ENCODE peak calls at places on chromosomes 16 and 17, in four cellular contexts. E is IMR-90, T is H9, G is H1. B is an unnamed sample.

GRCh38 chr17:80214878-80215210 is 5.3 kb downstream of the SGSH start:
- DNase-seq in E (no peak), T (no peak), G (no peak), B (no peak)

GRCh38 chr16:35325936-35326335 is 1866.5 kb downstream of the TP53TG3F start:
- DNase-seq in E (no peak), T (no peak), G (no peak), B (no peak)

GRCh38 chr17:48804936-48805411 is 12.1 kb downstream of the TTLL6 start:
- DNase-seq in E (peak), T (peak), G (peak), B (peak)

GRCh38 chr16:11725457-11725856 is 17.2 kb downstream of the TXNDC11 start:
- DNase-seq in E (peak), T (no peak), G (no peak), B (no peak)

GRCh38 chr17:2321399-2321798 is 14.9 kb downstream of the TSR1 start:
- DNase-seq in E (no peak), T (no peak), G (no peak), B (no peak)

GRCh38 chr16:29729116-29729521 is 16.7 kb downstream of the C16orf54 start:
- DNase-seq in E (peak), T (no peak), G (no peak), B (peak)

GRCh38 chr16:4101421-4102275 is 14.6 kb downstream of the ADCY9 start:
- DNase-seq in E (no peak), T (no peak), G (no peak), B (no peak)

GRCh38 chr17:47941246-47941997 is at the start of gene PNPO:
- DNase-seq in E (peak), T (peak), G (peak), B (peak)

GRCh38 chr16:88320947-88321634 is 61.7 kb upstream of the ZNF469 start:
- DNase-seq in E (no peak), T (no peak), G (no peak), B (peak)

GRCh38 chr16:9007177-9007794 is 43.6 kb upstream of the USP7 start:
- DNase-seq in E (peak), T (no peak), G (no peak), B (no peak)

GRCh38 chr16:30603945-30604315 is 6.3 kb downstream of the ZNF689 start:
- DNase-seq in E (no peak), T (no peak), G (no peak), B (no peak)

GRCh38 chr16:175145-175949 is 1.1 kb upstream of the HBA1 start:
- DNase-seq in E (no peak), T (no peak), G (no peak), B (no peak)

GRCh38 chr17:29089601-29090044 is 46.7 kb downstream of the PIPOX start:
- DNase-seq in E (no peak), T (no peak), G (no peak), B (no peak)

GRCh38 chr16:11312718-11313492 is 31.8 kb upstream of the PRM1 start:
- DNase-seq in E (peak), T (peak), G (no peak), B (peak)

GRCh38 chr17:75124041-75124818 is 7.3 kb downstream of the NT5C start:
- DNase-seq in E (peak), T (no peak), G (no peak), B (no peak)

GRCh38 chr16:86748643-86749042 is 170.3 kb downstream of the FOXL1 start:
- DNase-seq in E (no peak), T (no peak), G (no peak), B (no peak)

GRCh38 chr17:36889955-36890354 is 47.3 kb upstream of the LHX1 start:
- DNase-seq in E (no peak), T (no peak), G (no peak), B (no peak)

GRCh38 chr17:1455291-1455747 is 713 bp downstream of the CRK start:
- DNase-seq in E (peak), T (peak), G (peak), B (peak)

GRCh38 chr16:88469615-88470395 is 16.7 kb downstream of the ZFPM1 start:
- DNase-seq in E (no peak), T (no peak), G (no peak), B (no peak)

GRCh38 chr16:66935319-66936011 is at the start of gene CES2:
- DNase-seq in E (peak), T (no peak), G (no peak), B (no peak)

GRCh38 chr16:27728691-27729090 is 178.7 kb downstream of the KATNIP start:
- DNase-seq in E (no peak), T (no peak), G (no peak), B (no peak)

GRCh38 chr16:49365711-49366509 is 7.7 kb upstream of the C16orf78 start:
- DNase-seq in E (no peak), T (no peak), G (no peak), B (no peak)

GRCh38 chr17:63120406-63120805 is 154.4 kb downstream of the TANC2 start:
- DNase-seq in E (peak), T (no peak), G (no peak), B (peak)

GRCh38 chr17:63113167-63113566 is 147.1 kb downstream of the TANC2 start:
- DNase-seq in E (no peak), T (no peak), G (no peak), B (peak)

GRCh38 chr17:63116967-63117366 is 150.9 kb downstream of the TANC2 start:
- DNase-seq in E (peak), T (no peak), G (no peak), B (peak)

GRCh38 chr17:63116228-63116627 is 150.2 kb downstream of the TANC2 start:
- DNase-seq in E (no peak), T (no peak), G (no peak), B (peak)

GRCh38 chr17:63117431-63117830 is 151.4 kb downstream of the TANC2 start:
- DNase-seq in E (no peak), T (no peak), G (no peak), B (no peak)
- H3K56ac ChIP-seq in E (no peak), T (no peak), G (no peak), B (no peak)

GRCh38 chr16:75942901-75943300 is 216.6 kb upstream of the CPHXL start:
- DNase-seq in E (no peak), T (no peak), G (no peak), B (no peak)
- H3K56ac ChIP-seq in E (no peak), T (no peak), G (no peak), B (no peak)

GRCh38 chr17:16048797-16049449 is 49.3 kb downstream of the TTC19 start:
- DNase-seq in E (no peak), T (no peak), G (no peak), B (no peak)
- H3K56ac ChIP-seq in E (no peak), T (no peak), G (no peak), B (no peak)

DNA sequence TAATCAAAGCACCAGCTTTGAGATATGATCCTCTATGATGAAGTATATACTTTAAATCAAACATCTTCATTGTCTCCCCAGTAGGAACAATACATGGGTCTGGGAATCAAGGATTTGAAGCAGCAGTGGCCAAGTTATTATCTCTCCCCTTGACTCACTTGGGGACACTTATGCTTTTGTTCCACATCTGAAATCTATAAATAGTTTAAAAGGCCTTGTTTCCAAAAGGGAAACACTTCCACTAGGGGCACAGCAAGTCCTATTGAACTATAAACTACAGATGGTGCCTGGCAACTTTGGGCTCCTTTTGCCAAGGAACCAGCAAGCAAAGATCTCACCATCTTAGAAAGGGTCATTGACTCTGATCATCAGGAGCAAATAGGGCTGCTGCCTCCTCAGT is 16.0 kb upstream of the CEP112 start:
- DNase-seq in E (no peak), T (no peak), G (no peak), B (no peak)
- H3K56ac ChIP-seq in E (no peak), T (no peak), G (no peak), B (no peak)

GRCh38 chr17:82656266-82656665 is 8.0 kb upstream of the WDR45B start:
- DNase-seq in E (no peak), T (no peak), G (no peak), B (no peak)

GRCh38 chr17:82655523-82655922 is 7.3 kb upstream of the WDR45B start:
- DNase-seq in E (no peak), T (no peak), G (no peak), B (no peak)

GRCh38 chr17:82657926-82658325 is 9.7 kb upstream of the WDR45B start:
- DNase-seq in E (no peak), T (no peak), G (no peak), B (no peak)

GRCh38 chr17:82653651-82654528 is 5.6 kb upstream of the WDR45B start:
- DNase-seq in E (no peak), T (no peak), G (no peak), B (no peak)

GRCh38 chr17:82655038-82655479 is 6.8 kb upstream of the WDR45B start:
- DNase-seq in E (no peak), T (no peak), G (no peak), B (no peak)
- H3K56ac ChIP-seq in E (no peak), T (no peak), G (no peak), B (no peak)

DNA sequence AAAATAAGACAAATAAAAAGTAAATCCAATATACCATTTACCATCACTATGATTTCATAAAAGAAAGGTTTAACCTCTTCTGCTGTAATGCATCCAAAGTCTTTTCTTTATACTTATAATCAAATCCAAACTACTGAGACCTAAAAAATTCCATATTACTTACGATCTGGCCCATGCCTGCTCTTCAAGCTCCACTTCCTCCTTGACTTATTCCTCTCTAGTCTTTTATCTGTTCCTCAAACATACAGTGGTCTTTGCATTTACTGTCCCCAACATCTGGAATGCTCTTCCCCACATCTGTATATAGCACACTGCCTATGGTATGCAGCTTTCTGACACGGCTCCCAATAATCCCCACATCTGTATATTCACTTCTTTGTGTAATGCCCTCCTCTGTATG is 33.8 kb downstream of the PCTP start:
- DNase-seq in E (no peak), T (no peak), G (no peak), B (no peak)
- H3K56ac ChIP-seq in E (no peak), T (no peak), G (no peak), B (no peak)

GRCh38 chr17:40753804-40754203 is 1.3 kb downstream of the KRT25 start:
- DNase-seq in E (no peak), T (no peak), G (no peak), B (no peak)
- H3K56ac ChIP-seq in E (no peak), T (no peak), G (no peak), B (no peak)

GRCh38 chr17:19004601-19005441 is at the start of gene FAM83G:
- DNase-seq in E (peak), T (peak), G (peak), B (peak)
- H3K56ac ChIP-seq in E (peak), T (no peak), G (peak), B (peak)

GRCh38 chr17:65294184-65294719 is 157.1 kb downstream of the RGS9 start:
- DNase-seq in E (peak), T (peak), G (peak), B (peak)
- H3K56ac ChIP-seq in E (no peak), T (no peak), G (no peak), B (peak)

GRCh38 chr17:65374966-65375365 is 186.5 kb downstream of the AXIN2 start:
- DNase-seq in E (no peak), T (no peak), G (no peak), B (no peak)
- H3K56ac ChIP-seq in E (no peak), T (no peak), G (no peak), B (no peak)